ENCODE peak calls at places on chromosomes 7 and 10, in four cellular contexts. G is AG04450, Y is upper lobe of right lung, O is lower lobe of right lung. W is an unnamed sample.
A peak's percentile ranks its signal among the peaks of the same experiment; 100 is the strongest.

GRCh38 chr10:108327706-108328105 is 1163.2 kb upstream of the SORCS1 start:
- DNase-seq in G (no peak), Y (no peak), O (no peak), W (no peak)

GRCh38 chr10:14349081-14349480 is 18.4 kb upstream of the FRMD4A start:
- DNase-seq in Y (no peak), G (no peak), O (no peak), W (no peak)

GRCh38 chr7:69596723-69597277 is 1.5 kb upstream of the AUTS2 start:
- DNase-seq in O (no peak), G (no peak), Y (no peak), W (no peak)

GRCh38 chr10:31864834-31865518 is 63.7 kb downstream of the ARHGAP12 start:
- DNase-seq in Y (no peak), O (no peak), G (no peak), W (no peak)

GRCh38 chr10:121860810-121861209 is 67.0 kb downstream of the ATE1 start:
- DNase-seq in Y (no peak), O (no peak), G (no peak), W (no peak)

GRCh38 chr7:4791738-4792536 is 16.5 kb downstream of the AP5Z1 start:
- DNase-seq in Y (peak; percentile 83), O (peak; percentile 83), G (no peak), W (no peak)

GRCh38 chr10:71600856-71601255 is 118.7 kb downstream of the C10orf105 start:
- DNase-seq in O (no peak), Y (no peak), G (no peak), W (no peak)

GRCh38 chr10:116833986-116834760 is 15.1 kb upstream of the ENO4 start:
- DNase-seq in G (no peak), Y (no peak), O (no peak), W (no peak)

GRCh38 chr10:87651801-87652200 is 7.9 kb upstream of the PAPSS2 start:
- DNase-seq in O (no peak), G (no peak), Y (no peak), W (no peak)

GRCh38 chr10:52256832-52257691 is 57.0 kb upstream of the DKK1 start:
- DNase-seq in O (no peak), Y (no peak), G (no peak), W (no peak)

GRCh38 chr7:3861941-3862340 is 560.9 kb downstream of the SDK1 start:
- DNase-seq in O (no peak), Y (no peak), G (peak; percentile 26), W (no peak)

GRCh38 chr7:82602066-82602465 is 158.5 kb upstream of the CACNA2D1 start:
- DNase-seq in O (no peak), G (no peak), Y (no peak), W (no peak)

GRCh38 chr7:115707684-115708341 is 322.8 kb downstream of the TFEC start:
- DNase-seq in Y (no peak), G (no peak), O (no peak), W (no peak)

GRCh38 chr10:74766501-74766900 is 59.9 kb upstream of the KAT6B start:
- DNase-seq in O (no peak), Y (no peak), G (no peak), W (no peak)

GRCh38 chr10:110081914-110082313 is 74.1 kb downstream of the ADD3 start:
- DNase-seq in Y (no peak), G (no peak), O (no peak), W (no peak)

GRCh38 chr10:65570143-65571010 is 1355.5 kb upstream of the LRRTM3 start:
- DNase-seq in G (no peak), Y (peak; percentile 70), O (peak; percentile 53), W (no peak)

GRCh38 chr7:109793-110556 is 82.4 kb upstream of the FAM20C start:
- DNase-seq in O (no peak), G (no peak), Y (peak; percentile 60), W (no peak)

DNA sequence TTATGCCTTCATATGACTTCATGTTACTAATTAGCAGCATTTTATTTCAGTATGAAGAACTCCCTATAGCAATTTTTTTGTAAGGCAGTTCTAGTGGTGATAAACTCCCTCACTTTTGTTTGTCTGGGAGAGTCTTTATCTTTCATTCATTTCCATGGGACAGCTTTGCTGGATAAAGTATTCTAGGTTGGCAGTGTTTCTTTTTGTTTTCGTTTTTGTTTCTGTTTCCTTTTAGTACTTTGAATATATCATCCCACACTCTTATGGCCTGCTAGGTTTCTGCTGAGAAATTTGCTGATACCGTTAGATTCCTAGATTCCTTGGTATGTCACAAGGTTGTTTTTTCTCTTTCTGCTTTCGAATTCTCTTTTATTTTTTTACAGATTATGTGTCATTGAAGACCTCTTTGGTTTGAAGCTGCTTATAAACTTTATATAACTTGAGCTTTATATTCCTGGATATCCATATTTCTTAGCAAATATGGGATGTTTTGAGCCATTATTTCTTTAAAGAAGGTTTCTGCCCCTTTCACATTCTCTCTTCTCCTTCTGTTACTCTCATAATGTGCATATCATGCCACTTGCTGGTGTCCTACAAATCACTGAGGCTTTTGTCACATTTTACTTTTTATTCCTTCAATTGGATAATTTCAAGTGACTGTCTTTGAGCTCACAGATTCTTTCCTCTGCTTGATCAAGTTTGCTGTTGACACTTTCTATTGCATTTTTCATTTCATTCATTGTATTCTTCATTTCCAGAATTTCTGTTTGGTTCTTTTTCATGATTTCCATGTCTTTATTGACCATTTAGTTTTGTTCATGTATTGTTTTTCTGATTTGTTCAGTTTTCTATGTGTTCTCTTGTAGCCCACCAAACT is 28.9 kb upstream of the AHR start:
- DNase-seq in Y (no peak), G (no peak), O (no peak), W (no peak)
- H3K9me3 ChIP-seq in Y (peaks cover 26% of the 10 kb centered on the region), G (peaks cover 15% of the 10 kb centered on the region), O (peaks cover 40% of the 10 kb centered on the region), W (peaks cover 27% of the 10 kb centered on the region)

GRCh38 chr7:157872447-157872846 is 535.6 kb downstream of the DNAJB6 start:
- DNase-seq in O (no peak), Y (peak; percentile 36), G (no peak), W (no peak)

GRCh38 chr7:157874208-157874816 is 537.5 kb downstream of the DNAJB6 start:
- DNase-seq in Y (no peak), O (no peak), G (no peak), W (no peak)

GRCh38 chr7:157873181-157873580 is 536.4 kb downstream of the DNAJB6 start:
- DNase-seq in O (no peak), G (no peak), Y (peak; percentile 46), W (no peak)

GRCh38 chr7:157874870-157875229 is 538.0 kb downstream of the DNAJB6 start:
- DNase-seq in G (no peak), O (no peak), Y (no peak), W (no peak)

DNA sequence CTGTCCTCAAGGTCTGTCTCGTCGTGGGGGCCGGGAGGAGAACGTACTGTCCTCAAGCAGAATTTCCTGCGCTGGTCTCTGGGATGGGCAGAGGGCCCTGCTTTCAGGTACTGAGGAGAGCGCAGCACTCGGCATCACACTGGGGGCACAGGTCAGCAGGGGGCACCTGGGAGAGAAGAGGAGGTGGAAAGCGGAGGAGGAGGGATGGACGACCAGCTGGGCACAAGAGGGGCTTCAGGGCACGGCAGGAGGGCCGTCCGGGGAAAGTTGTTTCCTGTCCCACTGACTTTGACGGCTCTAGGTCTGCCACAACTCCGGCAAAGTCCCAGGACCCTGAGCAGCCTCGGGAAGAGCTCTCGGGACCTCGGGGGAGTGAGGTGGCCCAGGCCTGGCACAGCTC is 536.9 kb downstream of the DNAJB6 start:
- DNase-seq in Y (peak; percentile 32), G (no peak), O (no peak), W (no peak)
- H3K9me3 ChIP-seq in Y (no peaks in the 10 kb centered on the region), G (peaks cover 88% of the 10 kb centered on the region), O (no peaks in the 10 kb centered on the region), W (no peaks in the 10 kb centered on the region)

GRCh38 chr10:131404886-131405285 is 93.4 kb upstream of the TCERG1L start:
- DNase-seq in O (no peak), G (no peak), Y (no peak), W (no peak)

GRCh38 chr10:131402771-131403723 is 91.5 kb upstream of the TCERG1L start:
- DNase-seq in G (no peak), O (no peak), Y (no peak), W (no peak)

GRCh38 chr10:131403936-131404335 is 92.4 kb upstream of the TCERG1L start:
- DNase-seq in G (no peak), Y (no peak), O (no peak), W (no peak)

DNA sequence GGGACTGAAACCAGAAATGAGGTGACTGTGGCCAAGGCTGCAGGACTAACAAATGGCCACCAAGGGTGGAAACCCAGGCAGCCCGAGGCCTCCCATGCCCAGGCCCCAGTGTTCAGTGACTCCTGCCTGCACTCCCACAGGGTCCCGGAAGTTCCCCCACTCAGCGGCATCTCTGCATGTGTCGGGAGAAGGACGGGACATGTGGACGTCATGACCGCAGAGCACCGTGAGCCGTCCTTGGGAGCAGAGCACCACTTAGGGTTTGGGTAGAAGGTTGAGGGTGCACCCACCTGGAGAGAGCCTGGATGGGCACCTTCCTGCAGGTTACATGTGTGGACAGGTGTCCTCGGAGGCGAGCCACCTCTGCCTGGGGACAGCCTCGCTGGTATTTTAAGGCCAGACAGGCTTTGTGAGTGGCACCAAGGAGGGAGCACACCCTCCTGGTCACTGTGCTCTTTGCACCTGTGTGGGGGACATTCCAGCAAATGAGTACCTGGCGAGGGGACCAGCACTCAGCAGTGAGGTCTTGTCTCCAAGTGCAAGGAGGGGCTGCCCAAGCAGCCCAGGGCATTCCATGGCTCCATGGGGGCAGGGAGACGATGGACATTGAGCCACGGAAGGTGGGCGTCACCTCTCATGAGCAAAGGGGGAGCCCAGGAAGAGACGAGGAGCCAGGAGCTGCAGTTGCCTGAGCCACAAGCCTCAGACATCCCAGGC is 95.3 kb upstream of the TCERG1L start:
- DNase-seq in Y (no peak), O (no peak), G (no peak), W (no peak)
- H3K9me3 ChIP-seq in Y (no peaks in the 10 kb centered on the region), O (no peaks in the 10 kb centered on the region), G (peaks cover 94% of the 10 kb centered on the region), W (no peaks in the 10 kb centered on the region)

DNA sequence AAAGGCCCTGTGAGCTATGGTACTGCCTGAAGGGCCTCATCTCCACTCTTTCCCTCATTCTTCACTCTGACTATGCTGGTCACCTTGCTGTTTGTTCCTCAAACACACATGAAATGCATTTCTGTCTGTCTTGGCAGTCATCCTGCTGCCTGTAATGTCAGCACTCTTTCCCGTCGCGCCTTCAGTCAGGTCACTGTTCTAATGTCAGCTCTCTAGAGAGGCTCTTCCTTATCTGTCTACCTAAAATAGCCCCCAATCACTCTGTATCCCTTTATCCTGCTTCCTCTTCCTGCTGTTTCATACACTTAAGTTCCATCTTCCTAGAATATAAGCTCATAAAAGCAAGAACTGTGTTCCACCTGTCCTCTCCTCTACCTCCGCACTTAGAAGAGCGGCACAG is 215.5 kb downstream of the ZNF33B start:
- DNase-seq in Y (no peak), O (no peak), G (no peak), W (no peak)
- H3K9me3 ChIP-seq in Y (no peaks in the 10 kb centered on the region), O (no peaks in the 10 kb centered on the region), G (peaks cover 18% of the 10 kb centered on the region), W (no peaks in the 10 kb centered on the region)

DNA sequence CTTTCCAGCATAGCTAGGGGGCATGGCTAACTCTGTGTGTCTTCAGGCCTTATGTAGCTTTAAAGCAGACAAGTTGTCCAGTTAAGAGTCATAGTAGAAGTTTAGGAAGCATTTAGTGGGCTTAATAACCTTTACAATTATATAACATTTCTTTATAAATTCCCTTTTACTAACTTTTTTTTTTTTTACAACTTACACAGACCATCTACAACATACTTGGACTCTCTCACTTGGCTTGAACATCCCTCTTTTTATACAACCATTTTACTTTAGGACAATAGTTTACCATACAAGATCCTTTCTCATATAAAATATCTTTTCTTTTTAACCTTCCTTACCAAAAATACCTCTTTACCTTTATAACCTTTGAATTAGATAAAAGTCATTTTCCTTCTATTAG is 26.3 kb downstream of the SP4 start:
- DNase-seq in O (no peak), Y (no peak), G (no peak), W (no peak)
- H3K9me3 ChIP-seq in O (peaks cover 7% of the 10 kb centered on the region), Y (peaks cover 8% of the 10 kb centered on the region), G (peaks cover 7% of the 10 kb centered on the region), W (no peaks in the 10 kb centered on the region)